ENCODE peak calls at places on chromosome 12, in seven cellular contexts. U is stimulated activated CD4-positive, alpha-beta T cell treated with anti-CD3 and anti-CD28 coated beads, Interleukin-1b, Interleukin-23, amount 100 ng/mL, for 48 hours; Y is fibroblast of mammary gland; T is NCI-H1694; Q is NCI-H345; I is DMS153; C is NCI-H1105. A is an unnamed sample.

GRCh38 chr12:57429473-57430116 is 1.2 kb downstream of the R3HDM2 start:
- DNase-seq in U (no peak), Y (peak; percentile 20), T (no peak), Q (no peak), I (no peak), C (no peak), A (no peak)

GRCh38 chr12:6199531-6200265 is 502 bp upstream of the CD9 start:
- DNase-seq in U (no peak), Y (peak; percentile 23), T (peak; percentile 78), Q (no peak), I (no peak), C (no peak), A (no peak)

GRCh38 chr12:113242018-113242418 is 20.8 kb downstream of the TPCN1 start:
- DNase-seq in U (no peak), Y (peak; percentile 31), T (no peak), Q (no peak), I (peak; percentile 35), C (no peak), A (no peak)

GRCh38 chr12:103442187-103442564 is 53.6 kb downstream of the C12orf42 start:
- DNase-seq in U (no peak), Y (no peak), T (no peak), Q (no peak), I (no peak), C (no peak), A (no peak)

GRCh38 chr12:78866518-78866917 is 1.9 kb downstream of the SYT1 start:
- DNase-seq in U (no peak), Y (no peak), T (no peak), Q (no peak), I (no peak), C (no peak), A (no peak)

GRCh38 chr12:78181544-78182162 is 351.0 kb downstream of the NAV3 start:
- DNase-seq in U (no peak), Y (peak; percentile 38), T (peak; percentile 53), Q (peak; percentile 84), I (peak; percentile 76), C (peak; percentile 61), A (no peak)

GRCh38 chr12:27970391-27970980 is 2.0 kb downstream of the PTHLH start:
- DNase-seq in U (no peak), Y (peak; percentile 38), T (no peak), Q (no peak), I (no peak), C (no peak), A (no peak)

GRCh38 chr12:604956-605355 is 58.3 kb downstream of the NINJ2 start:
- DNase-seq in U (no peak), Y (no peak), T (no peak), Q (no peak), I (no peak), C (no peak), A (no peak)

GRCh38 chr12:20601668-20602280 is 93.4 kb upstream of the SLCO1C1 start:
- DNase-seq in U (no peak), Y (peak; percentile 76), T (peak; percentile 26), Q (peak; percentile 26), I (peak; percentile 6), C (peak; percentile 43), A (no peak)

GRCh38 chr12:130120012-130120805 is 42.1 kb upstream of the FZD10 start:
- DNase-seq in U (no peak), Y (no peak), T (no peak), Q (no peak), I (no peak), C (no peak), A (no peak)

GRCh38 chr12:116067892-116068291 is 209.6 kb downstream of the MED13L start:
- DNase-seq in U (no peak), Y (no peak), T (no peak), Q (no peak), I (no peak), C (no peak), A (no peak)

A was measured in T-helper 9 cell.